ENCODE peak calls at places on chromosomes 6 and 20, in four cellular contexts. P is IMR-90, Z is K562, C is GM12878. V is an unnamed sample.

GRCh38 chr6:159919800-159920199 is 29.0 kb downstream of the MAS1 start:
- DNase-seq in P (no peak), Z (no peak), C (no peak), V (no peak)

GRCh38 chr6:29967379-29968010 is 25.2 kb downstream of the HLA-A start:
- DNase-seq in P (no peak), Z (peak), C (peak), V (peak)

GRCh38 chr20:32898721-32899120 is 40.0 kb downstream of the EFCAB8 start:
- DNase-seq in P (peak), Z (no peak), C (no peak), V (no peak)

GRCh38 chr6:158646023-158646888 is 1.7 kb upstream of the DYNLT1 start:
- DNase-seq in P (no peak), Z (no peak), C (no peak), V (no peak)

GRCh38 chr6:117326396-117326795 is 61.0 kb downstream of the VGLL2 start:
- DNase-seq in P (no peak), Z (no peak), C (no peak), V (no peak)

GRCh38 chr20:2820084-2820895 is 4.1 kb downstream of the TMEM239 start:
- DNase-seq in P (peak), Z (peak), C (no peak), V (no peak)

GRCh38 chr6:166939276-166939816 is 17.0 kb downstream of the RNASET2 start:
- DNase-seq in P (no peak), Z (no peak), C (no peak), V (no peak)

GRCh38 chr20:25011831-25012241 is 19.3 kb upstream of the APMAP start:
- DNase-seq in P (no peak), Z (no peak), C (no peak), V (no peak)

GRCh38 chr6:44494011-44494501 is 106.5 kb downstream of the CDC5L start:
- DNase-seq in P (peak), Z (peak), C (no peak), V (peak)

GRCh38 chr6:14784596-14785360 is 461.1 kb upstream of the JARID2 start:
- DNase-seq in P (no peak), Z (no peak), C (no peak), V (no peak)

GRCh38 chr20:61735503-61735785 is 330.2 kb downstream of the TAF4 start:
- DNase-seq in P (no peak), Z (no peak), C (no peak), V (no peak)

GRCh38 chr6:150876598-150876997 is 11.1 kb downstream of the MTHFD1L start:
- DNase-seq in P (peak), Z (no peak), C (no peak), V (no peak)

GRCh38 chr6:37691904-37692806 is 5.5 kb downstream of the MDGA1 start:
- DNase-seq in P (peak), Z (peak), C (no peak), V (peak)

GRCh38 chr6:100457251-100457990 is 7.3 kb downstream of the SIM1 start:
- DNase-seq in P (no peak), Z (no peak), C (no peak), V (no peak)

GRCh38 chr6:99282479-99283062 is 66.9 kb downstream of the FAXC start:
- DNase-seq in P (peak), Z (peak), C (no peak), V (peak)

GRCh38 chr6:128491041-128491642 is 29.3 kb downstream of the PTPRK start:
- DNase-seq in P (no peak), Z (no peak), C (no peak), V (peak)

GRCh38 chr6:106574729-106575458 is 54.4 kb downstream of the RTN4IP1 start:
- DNase-seq in P (peak), Z (peak), C (no peak), V (peak)

GRCh38 chr6:143678980-143679379 is 1.2 kb downstream of the PHACTR2 start:
- DNase-seq in P (no peak), Z (no peak), C (no peak), V (peak)

GRCh38 chr6:53837875-53838806 is 43.3 kb downstream of the LRRC1 start:
- DNase-seq in P (peak), Z (no peak), C (no peak), V (peak)

GRCh38 chr6:10855233-10855632 is 16.9 kb upstream of the MAK start:
- DNase-seq in P (no peak), Z (peak), C (no peak), V (no peak)

GRCh38 chr6:140784573-140784972 is 1348.2 kb upstream of the GJE1 start:
- DNase-seq in P (peak), Z (no peak), C (no peak), V (peak)

GRCh38 chr20:32564921-32565734 is 20.0 kb downstream of the NOL4L start:
- DNase-seq in P (no peak), Z (peak), C (no peak), V (no peak)

GRCh38 chr20:53872561-53873248 is 197.7 kb downstream of the BCAS1 start:
- DNase-seq in P (peak), Z (no peak), C (peak), V (no peak)

GRCh38 chr6:133888931-133889556 is at the start of gene TCF21:
- DNase-seq in P (peak), Z (no peak), C (no peak), V (no peak)

GRCh38 chr6:41367700-41368099 is 32.3 kb downstream of the NCR2 start:
- DNase-seq in P (peak), Z (peak), C (no peak), V (peak)

GRCh38 chr6:117907600-117908245 is 659 bp downstream of the SLC35F1 start:
- DNase-seq in P (no peak), Z (no peak), C (no peak), V (peak)

GRCh38 chr6:115691433-115691832 is 369.3 kb downstream of the FRK start:
- DNase-seq in P (no peak), Z (no peak), C (no peak), V (no peak)

GRCh38 chr6:84052204-84052882 is 18.8 kb downstream of the MRAP2 start:
- DNase-seq in P (peak), Z (peak), C (no peak), V (peak)

GRCh38 chr6:81751388-81752083 is 945 bp downstream of the TENT5A start:
- DNase-seq in P (peak), Z (no peak), C (no peak), V (peak)

GRCh38 chr20:2748551-2749342 is 51.7 kb downstream of the CPXM1 start:
- DNase-seq in P (no peak), Z (no peak), C (no peak), V (no peak)

GRCh38 chr20:45685896-45686295 is 15.9 kb upstream of the WFDC11 start:
- DNase-seq in P (no peak), Z (peak), C (no peak), V (no peak)

GRCh38 chr6:39377530-39377929 is 55.0 kb upstream of the KCNK16 start:
- DNase-seq in P (peak), Z (peak), C (no peak), V (peak)

GRCh38 chr6:150813319-150813992 is 52.0 kb upstream of the MTHFD1L start:
- DNase-seq in P (peak), Z (no peak), C (peak), V (no peak)

GRCh38 chr6:166333172-166333995 is 9.0 kb downstream of the SFT2D1 start:
- DNase-seq in P (no peak), Z (no peak), C (peak), V (no peak)

GRCh38 chr6:132527791-132528190 is 10.3 kb upstream of the TAAR9 start:
- DNase-seq in P (peak), Z (no peak), C (no peak), V (no peak)
- TF ChIP-seq FOS in P (no peak), Z (no peak), C (no peak), V (no peak)

DNA sequence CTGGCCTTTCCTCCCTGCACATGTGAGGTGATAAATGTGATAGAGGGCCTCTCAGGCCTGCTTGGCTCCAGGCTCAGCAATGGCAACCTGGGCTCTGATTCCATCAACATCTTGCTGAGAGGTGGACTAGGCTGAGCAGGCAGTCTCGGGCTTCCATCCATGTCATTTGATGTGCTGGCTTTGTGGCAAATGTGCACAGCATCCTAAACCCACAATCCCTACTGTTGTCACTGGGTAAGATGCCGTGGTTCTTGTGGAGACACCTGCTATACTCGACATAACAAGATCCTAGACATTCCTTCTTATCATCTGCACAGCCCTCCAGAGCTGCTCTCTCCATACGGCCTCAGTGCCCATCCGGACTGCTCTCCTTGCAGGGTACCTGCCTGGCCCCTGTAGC is 2.8 kb upstream of the ZCCHC3 start:
- DNase-seq in P (no peak), Z (no peak), C (no peak), V (no peak)
- TF ChIP-seq POLR2A in P (no peak), Z (no peak), C (no peak), V (no peak)

DNA sequence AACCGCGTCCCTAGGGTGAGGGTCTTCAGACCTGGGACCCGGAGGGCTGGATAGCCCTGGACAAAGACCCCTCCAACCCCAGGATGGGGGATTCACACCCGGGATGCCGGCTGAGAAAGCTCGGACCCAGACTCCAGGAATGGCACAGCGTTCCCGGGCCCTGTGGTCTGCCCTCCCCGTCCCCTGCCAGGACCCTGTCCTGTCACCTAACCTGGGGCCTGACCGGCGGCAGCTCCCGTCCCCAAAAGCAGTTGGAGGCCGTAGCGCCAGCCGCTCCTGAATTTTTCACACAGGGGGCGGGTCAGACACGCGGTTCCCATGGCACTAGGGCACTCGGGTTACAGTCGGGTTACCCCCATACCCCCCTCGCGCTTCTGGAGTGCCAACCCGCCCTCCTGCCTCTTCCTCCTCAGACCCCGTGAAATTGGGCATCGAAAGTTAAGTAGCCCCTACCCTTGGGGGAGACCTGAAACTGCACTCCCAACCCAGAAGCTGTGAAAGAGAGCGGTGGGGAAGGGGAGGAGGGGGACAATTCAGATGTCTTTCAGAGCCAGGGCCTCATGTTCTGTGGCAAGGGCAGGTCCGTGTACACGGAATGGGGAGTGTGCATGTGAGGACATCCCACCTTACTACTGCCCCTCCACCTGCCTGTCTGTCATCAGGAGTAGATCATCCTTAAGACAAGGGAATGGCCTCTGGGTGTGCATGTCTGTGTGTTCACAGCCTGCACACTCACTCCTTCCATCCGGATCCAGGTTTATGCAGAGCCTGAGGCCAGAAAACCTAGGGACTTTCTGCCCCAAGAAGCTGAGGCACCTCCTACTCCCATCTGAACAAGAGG is 604 bp downstream of the REM1 start:
- DNase-seq in P (no peak), Z (no peak), C (no peak), V (no peak)
- H3K4me3 ChIP-seq in P (no peak), Z (no peak), C (no peak), V (peak)

GRCh38 chr20:47335251-47336012 is 21.1 kb downstream of the ZMYND8 start:
- DNase-seq in P (no peak), Z (no peak), C (no peak), V (no peak)

GRCh38 chr20:47338131-47338628 is 18.3 kb downstream of the ZMYND8 start:
- DNase-seq in P (no peak), Z (peak), C (no peak), V (no peak)

GRCh38 chr20:47337413-47337812 is 19.1 kb downstream of the ZMYND8 start:
- DNase-seq in P (no peak), Z (no peak), C (no peak), V (no peak)

GRCh38 chr20:47334022-47334551 is 22.4 kb downstream of the ZMYND8 start:
- DNase-seq in P (peak), Z (no peak), C (no peak), V (peak)

GRCh38 chr20:47336013-47336754 is 20.3 kb downstream of the ZMYND8 start:
- DNase-seq in P (peak), Z (no peak), C (no peak), V (no peak)
- TF ChIP-seq FOS in P (no peak), Z (no peak), C (no peak), V (no peak)

DNA sequence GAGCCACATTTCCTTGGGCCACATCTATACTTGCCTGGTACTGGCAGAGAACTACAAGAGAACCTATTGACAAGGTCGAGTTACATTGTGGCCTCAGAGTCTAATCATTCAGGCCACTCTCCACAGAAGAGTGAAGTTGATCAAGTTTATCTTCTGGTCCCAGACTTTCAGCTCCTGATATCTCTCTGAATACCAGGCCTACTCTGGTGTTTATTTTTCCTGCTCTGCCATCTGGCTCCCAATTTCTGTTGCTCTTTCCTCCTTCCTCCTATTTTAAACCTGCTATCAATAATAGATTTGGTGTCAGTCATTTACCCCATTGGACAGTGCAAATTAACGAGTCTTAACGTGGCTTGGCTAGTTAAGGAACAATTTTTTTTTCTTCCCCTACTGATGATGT is 46.6 kb downstream of the SCGN start:
- DNase-seq in P (no peak), Z (peak), C (no peak), V (no peak)
- TF ChIP-seq POLR2A in P (no peak), Z (no peak), C (no peak), V (no peak)

DNA sequence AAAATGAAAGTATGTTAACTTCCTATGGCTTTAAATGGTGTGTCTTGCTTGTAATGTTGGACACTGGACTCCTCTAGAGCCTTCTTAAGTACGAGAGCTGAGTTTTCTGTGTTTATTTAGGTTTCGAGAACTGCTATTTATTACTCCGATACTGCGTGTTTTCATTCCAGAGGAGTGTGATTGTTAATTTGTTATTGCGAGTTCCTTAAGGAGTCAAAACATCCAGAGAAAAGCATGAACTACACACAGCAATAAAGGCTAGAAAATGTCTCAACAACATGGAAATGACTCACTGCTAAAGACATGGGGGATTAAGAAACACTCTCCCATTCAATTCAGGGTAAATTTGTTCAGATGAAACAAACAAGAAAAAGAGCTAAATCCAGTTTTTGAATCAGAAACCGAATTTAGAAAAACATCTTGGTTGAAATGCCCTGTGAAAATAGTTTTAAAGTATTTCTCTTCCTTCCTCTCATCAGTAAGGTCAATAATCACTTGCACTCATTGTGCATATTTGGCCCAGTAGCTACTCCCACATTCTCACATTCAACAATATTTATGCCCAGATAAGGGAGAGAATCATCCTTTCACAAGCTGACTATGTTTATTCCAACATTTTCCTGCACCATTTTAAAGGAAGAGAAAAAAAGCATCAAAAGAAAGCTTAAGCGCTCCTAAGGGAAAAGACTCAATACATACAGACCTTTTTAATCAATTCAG is 36.0 kb downstream of the ATXN1 start:
- DNase-seq in P (peak), Z (no peak), C (no peak), V (peak)
- H3K4me3 ChIP-seq in P (peak), Z (no peak), C (no peak), V (peak)